ENCODE peak calls at places on chromosomes 3 and 15, in four cellular contexts. R is EL, J is AG20443, X is RCC 7860. A is an unnamed sample.

GRCh38 chr15:25710184-25710583 is 152.9 kb downstream of the ATP10A start:
- DNase-seq in X (peak), R (peak), J (peak), A (peak)

GRCh38 chr15:98321916-98322315 is 326.4 kb upstream of the IGF1R start:
- DNase-seq in X (no peak), R (no peak), J (no peak), A (no peak)

GRCh38 chr15:27545494-27546255 is 553.4 kb downstream of the OCA2 start:
- DNase-seq in R (no peak), J (no peak), X (peak), A (no peak)

GRCh38 chr15:47185222-47185800 is 532.0 kb upstream of the SEMA6D start:
- DNase-seq in X (no peak), J (no peak), R (no peak), A (no peak)

GRCh38 chr3:118544458-118544857 is 490.2 kb downstream of the IGSF11 start:
- DNase-seq in J (no peak), X (no peak), R (no peak), A (peak)

GRCh38 chr3:71035314-71035713 is 548.2 kb downstream of the FOXP1 start:
- DNase-seq in X (no peak), R (peak), J (no peak), A (no peak)

GRCh38 chr3:45572755-45573154 is 21.8 kb upstream of the LIMD1 start:
- DNase-seq in J (no peak), X (no peak), R (no peak), A (no peak)

GRCh38 chr3:139434764-139435291 is 41.5 kb downstream of the RBP2 start:
- DNase-seq in J (peak), R (peak), X (no peak), A (no peak)

GRCh38 chr3:112582242-112582874 is 20.5 kb downstream of the SLC35A5 start:
- DNase-seq in J (peak), R (peak), X (peak), A (peak)

GRCh38 chr3:72919520-72919919 is 31.7 kb downstream of the GXYLT2 start:
- DNase-seq in J (no peak), X (no peak), R (no peak), A (no peak)

GRCh38 chr3:152291649-152292066 is 22.9 kb downstream of the MBNL1 start:
- DNase-seq in J (no peak), X (peak), R (peak), A (no peak)

GRCh38 chr15:68176601-68177000 is 28.5 kb downstream of the CALML4 start:
- DNase-seq in X (no peak), R (no peak), J (peak), A (no peak)

GRCh38 chr3:151875759-151876158 is 2.3 kb downstream of the SUCNR1 start:
- DNase-seq in X (peak), R (no peak), J (no peak), A (no peak)

GRCh38 chr3:46958469-46959168 is 17.9 kb downstream of the CCDC12 start:
- DNase-seq in R (no peak), J (no peak), X (no peak), A (no peak)

GRCh38 chr15:100759116-100759515 is 120.5 kb upstream of the ALDH1A3 start:
- DNase-seq in J (peak), X (no peak), R (peak), A (no peak)